ENCODE peak calls at places on chromosomes 12 and 14, in five cellular contexts. One of them, this sample, is unnamed.
A peak's percentile ranks its signal among the peaks of the same experiment; 100 is the strongest.

GRCh38 chr12:122856999-122857671 is 21.9 kb downstream of the HIP1R start:
- DNase-seq in pancreas: no peak
- DNase-seq in tibial nerve: no peak
- DNase-seq in endodermal cell: peak; percentile 46
- DNase-seq in esophagus squamous epithelium: no peak
- DNase-seq in this sample: no peak

GRCh38 chr12:15855646-15856045 is 26.5 kb upstream of the STRAP start:
- DNase-seq in pancreas: no peak
- DNase-seq in tibial nerve: no peak
- DNase-seq in endodermal cell: no peak
- DNase-seq in esophagus squamous epithelium: no peak
- DNase-seq in this sample: peak; percentile 48

GRCh38 chr12:6443361-6443983 is 1.3 kb upstream of the CD27 start:
- DNase-seq in pancreas: no peak
- DNase-seq in tibial nerve: no peak
- DNase-seq in endodermal cell: peak; percentile 62
- DNase-seq in esophagus squamous epithelium: no peak
- DNase-seq in this sample: no peak

GRCh38 chr14:24848427-24848826 is 201.5 kb downstream of the STXBP6 start:
- DNase-seq in pancreas: no peak
- DNase-seq in tibial nerve: no peak
- DNase-seq in endodermal cell: no peak
- DNase-seq in esophagus squamous epithelium: no peak
- DNase-seq in this sample: peak; percentile 51

GRCh38 chr14:60775296-60775695 is 40.7 kb downstream of the MNAT1 start:
- DNase-seq in pancreas: no peak
- DNase-seq in tibial nerve: no peak
- DNase-seq in endodermal cell: no peak
- DNase-seq in esophagus squamous epithelium: no peak
- DNase-seq in this sample: peak; percentile 81

GRCh38 chr12:52434096-52434733 is at the start of gene KRT75:
- DNase-seq in pancreas: no peak
- DNase-seq in tibial nerve: no peak
- DNase-seq in endodermal cell: peak; percentile 32
- DNase-seq in esophagus squamous epithelium: no peak
- DNase-seq in this sample: peak; percentile 17

GRCh38 chr12:103809154-103809553 is 31.9 kb downstream of the NT5DC3 start:
- DNase-seq in pancreas: no peak
- DNase-seq in tibial nerve: no peak
- DNase-seq in endodermal cell: no peak
- DNase-seq in esophagus squamous epithelium: no peak
- DNase-seq in this sample: no peak

GRCh38 chr12:57210926-57211700 is 5.5 kb upstream of the NXPH4 start:
- DNase-seq in pancreas: no peak
- DNase-seq in tibial nerve: no peak
- DNase-seq in endodermal cell: no peak
- DNase-seq in esophagus squamous epithelium: no peak
- DNase-seq in this sample: no peak

GRCh38 chr14:56092761-56093160 is 25.4 kb upstream of the PELI2 start:
- DNase-seq in pancreas: no peak
- DNase-seq in tibial nerve: no peak
- DNase-seq in endodermal cell: no peak
- DNase-seq in esophagus squamous epithelium: no peak
- DNase-seq in this sample: no peak

GRCh38 chr12:90510948-90511347 is 444.0 kb downstream of the CCER1 start:
- DNase-seq in pancreas: no peak
- DNase-seq in tibial nerve: no peak
- DNase-seq in endodermal cell: no peak
- DNase-seq in esophagus squamous epithelium: no peak
- DNase-seq in this sample: peak; percentile 39

GRCh38 chr14:49971156-49972141 is 78.6 kb downstream of the ARF6 start:
- DNase-seq in pancreas: no peak
- DNase-seq in tibial nerve: no peak
- DNase-seq in endodermal cell: no peak
- DNase-seq in esophagus squamous epithelium: no peak
- DNase-seq in this sample: peak; percentile 59

GRCh38 chr12:11752403-11753150 is 103.1 kb downstream of the ETV6 start:
- DNase-seq in pancreas: no peak
- DNase-seq in tibial nerve: no peak
- DNase-seq in endodermal cell: no peak
- DNase-seq in esophagus squamous epithelium: no peak
- DNase-seq in this sample: no peak

GRCh38 chr14:75650253-75651058 is 10.2 kb downstream of the ERG28 start:
- DNase-seq in pancreas: no peak
- DNase-seq in tibial nerve: no peak
- DNase-seq in endodermal cell: no peak
- DNase-seq in esophagus squamous epithelium: no peak
- DNase-seq in this sample: no peak

GRCh38 chr12:6987956-6988573 is 17.4 kb downstream of the EMG1 start:
- DNase-seq in pancreas: peak; percentile 72
- DNase-seq in tibial nerve: no peak
- DNase-seq in endodermal cell: no peak
- DNase-seq in esophagus squamous epithelium: no peak
- DNase-seq in this sample: no peak

GRCh38 chr12:57810450-57810849 is 8.1 kb downstream of the AVIL start:
- DNase-seq in pancreas: no peak
- DNase-seq in tibial nerve: no peak
- DNase-seq in endodermal cell: no peak
- DNase-seq in esophagus squamous epithelium: no peak
- DNase-seq in this sample: peak; percentile 38

GRCh38 chr12:57889541-57889989 is 43.0 kb upstream of the CTDSP2 start:
- DNase-seq in pancreas: peak; percentile 35
- DNase-seq in tibial nerve: peak; percentile 67
- DNase-seq in endodermal cell: peak; percentile 71
- DNase-seq in esophagus squamous epithelium: no peak
- DNase-seq in this sample: peak; percentile 97

GRCh38 chr12:116582610-116583009 is 23.4 kb downstream of the MAP1LC3B2 start:
- DNase-seq in pancreas: no peak
- DNase-seq in tibial nerve: no peak
- DNase-seq in endodermal cell: no peak
- DNase-seq in esophagus squamous epithelium: no peak
- DNase-seq in this sample: no peak

GRCh38 chr12:43291516-43291915 is 260.5 kb downstream of the ADAMTS20 start:
- DNase-seq in pancreas: no peak
- DNase-seq in tibial nerve: no peak
- DNase-seq in endodermal cell: no peak
- DNase-seq in esophagus squamous epithelium: no peak
- DNase-seq in this sample: no peak

GRCh38 chr12:6534914-6535696 is 788 bp downstream of the GAPDH start:
- DNase-seq in pancreas: peak; percentile 76
- DNase-seq in tibial nerve: peak; percentile 50
- DNase-seq in endodermal cell: peak; percentile 89
- DNase-seq in esophagus squamous epithelium: no peak
- DNase-seq in this sample: peak; percentile 75

GRCh38 chr14:86481105-86481504 is 951.2 kb downstream of the FLRT2 start:
- DNase-seq in pancreas: peak; percentile 17
- DNase-seq in tibial nerve: no peak
- DNase-seq in endodermal cell: no peak
- DNase-seq in esophagus squamous epithelium: no peak
- DNase-seq in this sample: no peak

GRCh38 chr12:109727746-109728726 is 14.4 kb downstream of the FAM222A start:
- DNase-seq in pancreas: peak; percentile 6
- DNase-seq in tibial nerve: peak; percentile 7
- DNase-seq in endodermal cell: peak; percentile 48
- DNase-seq in esophagus squamous epithelium: no peak
- DNase-seq in this sample: no peak

GRCh38 chr12:52121848-52122838 is 42.6 kb downstream of the SMIM41 start:
- DNase-seq in pancreas: peak; percentile 64
- DNase-seq in tibial nerve: no peak
- DNase-seq in endodermal cell: peak; percentile 95
- DNase-seq in esophagus squamous epithelium: no peak
- DNase-seq in this sample: peak; percentile 40

GRCh38 chr12:84704851-84705250 is 207.7 kb downstream of the SLC6A15 start:
- DNase-seq in pancreas: no peak
- DNase-seq in tibial nerve: no peak
- DNase-seq in endodermal cell: no peak
- DNase-seq in esophagus squamous epithelium: no peak
- DNase-seq in this sample: no peak

GRCh38 chr14:54597795-54598443 is 31.0 kb downstream of the SAMD4A start:
- DNase-seq in pancreas: no peak
- DNase-seq in tibial nerve: no peak
- DNase-seq in endodermal cell: no peak
- DNase-seq in esophagus squamous epithelium: no peak
- DNase-seq in this sample: peak; percentile 43

GRCh38 chr14:94345344-94346072 is 22.4 kb upstream of the SERPINA6 start:
- DNase-seq in pancreas: no peak
- DNase-seq in tibial nerve: no peak
- DNase-seq in endodermal cell: no peak
- DNase-seq in esophagus squamous epithelium: no peak
- DNase-seq in this sample: peak; percentile 96

DNA sequence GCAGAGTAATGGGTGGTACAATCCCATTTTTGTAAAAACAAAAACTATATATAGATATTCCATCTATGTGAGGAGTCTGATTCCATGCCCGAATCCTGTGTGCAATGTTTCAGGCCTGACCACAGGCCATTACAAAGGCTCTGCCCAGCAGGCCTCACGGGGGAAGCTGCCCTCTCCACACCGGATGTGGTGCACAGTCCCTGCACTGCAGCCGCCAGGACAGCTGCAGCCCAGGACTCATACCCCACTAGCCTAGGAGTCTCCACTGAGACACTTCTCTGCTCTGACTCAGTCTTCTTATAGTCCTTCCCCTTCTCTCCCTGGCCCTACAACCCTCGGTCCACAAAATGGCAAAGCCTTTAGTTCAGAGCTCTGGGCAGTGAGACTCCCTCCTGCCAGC is 190.4 kb downstream of the PPM1H start:
- DNase-seq in pancreas: no peak
- DNase-seq in tibial nerve: no peak
- DNase-seq in endodermal cell: no peak
- DNase-seq in esophagus squamous epithelium: no peak
- DNase-seq in this sample: peak; percentile 56
- H3K4me3 ChIP-seq in pancreas: no peak overlapping the region
- H3K4me3 ChIP-seq in tibial nerve: no peak overlapping the region
- H3K4me3 ChIP-seq in endodermal cell: no peak overlapping the region
- H3K4me3 ChIP-seq in esophagus squamous epithelium: no peak overlapping the region
- H3K4me3 ChIP-seq in this sample: no peak overlapping the region

DNA sequence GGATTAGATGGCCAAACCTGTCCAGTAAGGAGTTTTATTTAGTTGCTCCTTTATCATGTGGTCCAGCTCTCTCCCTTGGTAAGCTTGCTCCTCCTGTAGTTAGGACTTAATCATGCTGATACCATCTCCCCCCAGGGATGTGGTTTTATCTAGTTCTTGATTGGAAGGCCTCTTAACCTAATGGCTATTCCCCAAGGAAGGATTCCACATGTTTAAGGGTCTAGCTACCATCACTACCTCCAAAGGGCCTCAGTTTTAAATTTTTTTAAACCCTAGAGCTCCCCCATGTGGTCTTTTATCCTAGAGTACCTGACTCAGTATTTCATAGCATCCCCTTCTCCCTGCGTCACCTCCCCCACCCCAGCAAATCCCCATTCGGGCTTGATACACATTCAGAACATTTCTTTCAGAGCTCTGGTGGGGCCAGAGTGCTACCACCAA is 22.5 kb downstream of the MAP3K12 start:
- DNase-seq in pancreas: no peak
- DNase-seq in tibial nerve: no peak
- DNase-seq in endodermal cell: peak; percentile 70
- DNase-seq in esophagus squamous epithelium: no peak
- DNase-seq in this sample: no peak
- TF ChIP-seq CTCF in pancreas: no peak
- TF ChIP-seq CTCF in tibial nerve: no peak
- TF ChIP-seq CTCF in endodermal cell: peak; percentile 69
- TF ChIP-seq CTCF in esophagus squamous epithelium: peak; percentile 23
- TF ChIP-seq CTCF in this sample: peak; percentile 31

GRCh38 chr12:4151362-4152121 is 122.0 kb upstream of the CCND2 start:
- DNase-seq in pancreas: no peak
- DNase-seq in tibial nerve: no peak
- DNase-seq in endodermal cell: peak; percentile 39
- DNase-seq in esophagus squamous epithelium: no peak
- DNase-seq in this sample: no peak

GRCh38 chr12:4154672-4155225 is 118.8 kb upstream of the CCND2 start:
- DNase-seq in pancreas: no peak
- DNase-seq in tibial nerve: no peak
- DNase-seq in endodermal cell: peak; percentile 7
- DNase-seq in esophagus squamous epithelium: no peak
- DNase-seq in this sample: no peak

GRCh38 chr12:4152145-4152795 is 121.3 kb upstream of the CCND2 start:
- DNase-seq in pancreas: no peak
- DNase-seq in tibial nerve: no peak
- DNase-seq in endodermal cell: peak; percentile 27
- DNase-seq in esophagus squamous epithelium: no peak
- DNase-seq in this sample: no peak

GRCh38 chr12:4156317-4156716 is 117.2 kb upstream of the CCND2 start:
- DNase-seq in pancreas: no peak
- DNase-seq in tibial nerve: no peak
- DNase-seq in endodermal cell: peak; percentile 48
- DNase-seq in esophagus squamous epithelium: no peak
- DNase-seq in this sample: no peak

DNA sequence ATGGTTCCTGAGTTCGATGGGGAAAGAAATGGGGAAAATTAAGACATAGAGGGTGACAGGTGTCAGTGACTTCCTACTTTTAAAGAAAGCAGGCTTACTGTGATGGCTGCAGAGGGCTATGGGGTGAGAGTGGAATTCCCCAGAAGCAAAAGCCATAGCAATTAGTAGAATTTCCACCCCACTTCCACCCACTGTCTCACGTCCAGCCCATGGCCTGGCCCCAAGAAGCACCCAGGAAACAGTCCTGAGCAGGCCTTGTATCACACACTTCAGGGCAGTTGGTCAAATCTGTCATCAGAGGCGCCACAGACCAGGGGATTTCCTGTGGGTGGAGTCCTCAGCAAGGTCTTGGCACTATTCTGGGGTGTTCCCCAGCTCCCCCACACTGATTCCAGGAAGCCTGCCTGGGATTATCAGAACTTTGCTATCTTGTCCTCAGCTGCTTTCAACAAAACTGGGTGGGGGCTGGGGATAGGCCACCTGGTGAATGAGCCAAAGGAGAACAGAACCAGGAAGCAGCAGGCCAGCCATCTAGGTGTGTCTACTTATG is 120.1 kb upstream of the CCND2 start:
- DNase-seq in pancreas: no peak
- DNase-seq in tibial nerve: no peak
- DNase-seq in endodermal cell: peak; percentile 52
- DNase-seq in esophagus squamous epithelium: no peak
- DNase-seq in this sample: no peak
- H3K4me3 ChIP-seq in pancreas: no peak overlapping the region
- H3K4me3 ChIP-seq in tibial nerve: no peak overlapping the region
- H3K4me3 ChIP-seq in endodermal cell: no peak overlapping the region
- H3K4me3 ChIP-seq in esophagus squamous epithelium: no peak overlapping the region
- H3K4me3 ChIP-seq in this sample: no peak overlapping the region

GRCh38 chr12:128800606-128801005 is 23.2 kb downstream of the SLC15A4 start:
- DNase-seq in pancreas: no peak
- DNase-seq in tibial nerve: no peak
- DNase-seq in endodermal cell: no peak
- DNase-seq in esophagus squamous epithelium: no peak
- DNase-seq in this sample: no peak

GRCh38 chr12:128795530-128796361 is 28.0 kb downstream of the SLC15A4 start:
- DNase-seq in pancreas: no peak
- DNase-seq in tibial nerve: no peak
- DNase-seq in endodermal cell: no peak
- DNase-seq in esophagus squamous epithelium: no peak
- DNase-seq in this sample: no peak

GRCh38 chr12:128797119-128798118 is 26.3 kb downstream of the SLC15A4 start:
- DNase-seq in pancreas: no peak
- DNase-seq in tibial nerve: no peak
- DNase-seq in endodermal cell: no peak
- DNase-seq in esophagus squamous epithelium: no peak
- DNase-seq in this sample: peak; percentile 60

GRCh38 chr12:128796439-128797118 is 27.2 kb downstream of the SLC15A4 start:
- DNase-seq in pancreas: no peak
- DNase-seq in tibial nerve: no peak
- DNase-seq in endodermal cell: no peak
- DNase-seq in esophagus squamous epithelium: no peak
- DNase-seq in this sample: no peak

GRCh38 chr12:128798543-128799341 is 25.0 kb downstream of the SLC15A4 start:
- DNase-seq in pancreas: no peak
- DNase-seq in tibial nerve: no peak
- DNase-seq in endodermal cell: no peak
- DNase-seq in esophagus squamous epithelium: no peak
- DNase-seq in this sample: no peak
- TF ChIP-seq CTCF in pancreas: no peak
- TF ChIP-seq CTCF in tibial nerve: no peak
- TF ChIP-seq CTCF in endodermal cell: peak; percentile 52
- TF ChIP-seq CTCF in esophagus squamous epithelium: no peak
- TF ChIP-seq CTCF in this sample: peak; percentile 17